ENCODE peak calls at places on chromosomes 1 and 21, in four cellular contexts. J is NCI-H526 treated with DMSO at 0.1 percent for 48 hours; A is nucleus accumbens; I is CD8-positive, alpha-beta memory T cell. H is an unnamed sample.

GRCh38 chr1:213296558-213296957 is 245.5 kb downstream of the RPS6KC1 start:
- DNase-seq in A (no peak), J (no peak), I (no peak), H (no peak)

GRCh38 chr1:36436820-36437219 is 13.4 kb downstream of the OSCP1 start:
- DNase-seq in I (no peak), J (no peak), A (no peak), H (no peak)

GRCh38 chr1:210587547-210587946 is 258.8 kb downstream of the HHAT start:
- DNase-seq in I (no peak), A (no peak), J (no peak), H (no peak)

GRCh38 chr1:223824712-223825111 is 21.0 kb downstream of the TP53BP2 start:
- DNase-seq in J (no peak), I (no peak), A (no peak), H (no peak)

GRCh38 chr1:165303415-165303814 is 53.1 kb downstream of the LMX1A start:
- DNase-seq in A (no peak), J (no peak), I (no peak), H (no peak)

GRCh38 chr1:98704474-98704873 is 43.0 kb downstream of the SNX7 start:
- DNase-seq in J (no peak), I (no peak), A (peak; percentile 29), H (no peak)

GRCh38 chr1:232016636-232017035 is 390.0 kb downstream of the DISC1 start:
- DNase-seq in A (no peak), I (no peak), J (peak; percentile 31), H (no peak)

GRCh38 chr1:174005032-174005431 is 17.1 kb downstream of the RC3H1 start:
- DNase-seq in J (no peak), A (no peak), I (no peak), H (no peak)

GRCh38 chr1:87150143-87150542 is 178.5 kb upstream of the LMO4 start:
- DNase-seq in I (no peak), J (peak; percentile 48), A (no peak), H (no peak)

GRCh38 chr21:26140185-26140584 is 30.4 kb downstream of the APP start:
- DNase-seq in A (no peak), I (no peak), J (no peak), H (no peak)

GRCh38 chr1:245855846-245856730 is 651.0 kb downstream of the SMYD3 start:
- DNase-seq in A (no peak), J (no peak), I (no peak), H (no peak)

GRCh38 chr1:10796029-10796944 is at the start of gene CASZ1:
- DNase-seq in J (peak; percentile 91), I (no peak), A (peak; percentile 69), H (peak; percentile 39)

GRCh38 chr1:68321084-68321685 is 88.9 kb upstream of the WLS start:
- DNase-seq in I (no peak), A (no peak), J (peak; percentile 19), H (no peak)

GRCh38 chr1:109368464-109368863 is 29.3 kb downstream of the SORT1 start:
- DNase-seq in J (no peak), I (no peak), A (no peak), H (no peak)

GRCh38 chr1:54606096-54606989 is 17.0 kb downstream of the FAM151A start:
- DNase-seq in J (peak; percentile 94), I (no peak), A (no peak), H (peak; percentile 38)

GRCh38 chr1:54052470-54052933 is 502 bp downstream of the TMEM59 start:
- DNase-seq in A (no peak), J (peak; percentile 47), I (no peak), H (no peak)

H was measured in natural killer cell treated with Interleukin-12 subunit alpha and Interleukin-12 subunit beta and Interleukin-15 and Interleukin-18, amount 100 ng/mL, for 72 hours.